ENCODE peak calls at places on chromosomes 1 and 21, in seven cellular contexts. One of them, this sample, is unnamed.

GRCh38 chr21:29102791-29103257 is 27.6 kb upstream of the MAP3K7CL start:
- DNase-seq in GM23338: no peak
- DNase-seq in keratinocyte: no peak
- DNase-seq in body of pancreas: no peak
- DNase-seq in heart right ventricle: no peak
- DNase-seq in colonic mucosa: no peak
- DNase-seq in RWPE1: no peak
- DNase-seq in this sample: no peak

GRCh38 chr1:29391362-29391880 is 155.1 kb downstream of the PTPRU start:
- DNase-seq in colonic mucosa: peak
- DNase-seq in body of pancreas: no peak
- DNase-seq in GM23338: no peak
- DNase-seq in RWPE1: no peak
- DNase-seq in keratinocyte: no peak
- DNase-seq in heart right ventricle: no peak
- DNase-seq in this sample: no peak

GRCh38 chr1:70468180-70468579 is 57.1 kb downstream of the CTH start:
- DNase-seq in RWPE1: no peak
- DNase-seq in GM23338: no peak
- DNase-seq in colonic mucosa: no peak
- DNase-seq in heart right ventricle: no peak
- DNase-seq in body of pancreas: no peak
- DNase-seq in keratinocyte: no peak
- DNase-seq in this sample: no peak

GRCh38 chr1:48560114-48560513 is 88.1 kb upstream of the SPATA6 start:
- DNase-seq in heart right ventricle: no peak
- DNase-seq in GM23338: no peak
- DNase-seq in RWPE1: no peak
- DNase-seq in colonic mucosa: no peak
- DNase-seq in keratinocyte: no peak
- DNase-seq in body of pancreas: no peak
- DNase-seq in this sample: no peak

GRCh38 chr1:111988743-111989453 is 570 bp downstream of the KCND3 start:
- DNase-seq in keratinocyte: no peak
- DNase-seq in RWPE1: no peak
- DNase-seq in body of pancreas: peak
- DNase-seq in heart right ventricle: no peak
- DNase-seq in colonic mucosa: peak
- DNase-seq in GM23338: peak
- DNase-seq in this sample: no peak

GRCh38 chr21:44478124-44478800 is 23.0 kb downstream of the LRRC3 start:
- DNase-seq in GM23338: no peak
- DNase-seq in heart right ventricle: no peak
- DNase-seq in body of pancreas: no peak
- DNase-seq in RWPE1: no peak
- DNase-seq in colonic mucosa: no peak
- DNase-seq in keratinocyte: no peak
- DNase-seq in this sample: no peak

GRCh38 chr21:37412603-37413360 is 46.2 kb downstream of the DYRK1A start:
- DNase-seq in colonic mucosa: no peak
- DNase-seq in heart right ventricle: no peak
- DNase-seq in keratinocyte: no peak
- DNase-seq in body of pancreas: no peak
- DNase-seq in GM23338: no peak
- DNase-seq in RWPE1: no peak
- DNase-seq in this sample: no peak

GRCh38 chr1:154736840-154737239 is 128.9 kb upstream of the ADAR start:
- DNase-seq in RWPE1: peak
- DNase-seq in GM23338: no peak
- DNase-seq in colonic mucosa: no peak
- DNase-seq in keratinocyte: no peak
- DNase-seq in body of pancreas: no peak
- DNase-seq in heart right ventricle: no peak
- DNase-seq in this sample: no peak

GRCh38 chr1:170836146-170836545 is 99.2 kb upstream of the MROH9 start:
- DNase-seq in colonic mucosa: no peak
- DNase-seq in keratinocyte: no peak
- DNase-seq in heart right ventricle: no peak
- DNase-seq in RWPE1: no peak
- DNase-seq in body of pancreas: no peak
- DNase-seq in GM23338: no peak
- DNase-seq in this sample: no peak

GRCh38 chr1:15757016-15757543 is 1.5 kb upstream of the FBLIM1 start:
- DNase-seq in RWPE1: no peak
- DNase-seq in body of pancreas: no peak
- DNase-seq in GM23338: no peak
- DNase-seq in colonic mucosa: no peak
- DNase-seq in heart right ventricle: no peak
- DNase-seq in keratinocyte: no peak
- DNase-seq in this sample: no peak

GRCh38 chr1:6911229-6911941 is 126.1 kb downstream of the CAMTA1 start:
- DNase-seq in heart right ventricle: no peak
- DNase-seq in GM23338: no peak
- DNase-seq in RWPE1: no peak
- DNase-seq in keratinocyte: no peak
- DNase-seq in body of pancreas: no peak
- DNase-seq in colonic mucosa: no peak
- DNase-seq in this sample: no peak

GRCh38 chr21:31630062-31630711 is 29.3 kb upstream of the SOD1 start:
- DNase-seq in GM23338: no peak
- DNase-seq in RWPE1: peak
- DNase-seq in heart right ventricle: no peak
- DNase-seq in body of pancreas: peak
- DNase-seq in colonic mucosa: no peak
- DNase-seq in keratinocyte: peak
- DNase-seq in this sample: peak

GRCh38 chr1:32240140-32240951 is 6.7 kb upstream of the FAM167B start:
- DNase-seq in GM23338: peak
- DNase-seq in body of pancreas: peak
- DNase-seq in keratinocyte: no peak
- DNase-seq in colonic mucosa: peak
- DNase-seq in RWPE1: peak
- DNase-seq in heart right ventricle: peak
- DNase-seq in this sample: peak

GRCh38 chr1:77234096-77234495 is 14.9 kb upstream of the PIGK start:
- DNase-seq in body of pancreas: no peak
- DNase-seq in colonic mucosa: no peak
- DNase-seq in RWPE1: no peak
- DNase-seq in heart right ventricle: no peak
- DNase-seq in GM23338: peak
- DNase-seq in keratinocyte: no peak
- DNase-seq in this sample: no peak

GRCh38 chr1:236982380-236982779 is 21.9 kb downstream of the MT1HL1 start:
- DNase-seq in keratinocyte: no peak
- DNase-seq in colonic mucosa: no peak
- DNase-seq in body of pancreas: no peak
- DNase-seq in RWPE1: no peak
- DNase-seq in GM23338: no peak
- DNase-seq in heart right ventricle: peak
- DNase-seq in this sample: no peak

GRCh38 chr21:45478115-45478801 is 64.0 kb downstream of the SLC19A1 start:
- DNase-seq in keratinocyte: no peak
- DNase-seq in heart right ventricle: peak
- DNase-seq in GM23338: peak
- DNase-seq in body of pancreas: peak
- DNase-seq in RWPE1: peak
- DNase-seq in colonic mucosa: peak
- DNase-seq in this sample: no peak

DNA sequence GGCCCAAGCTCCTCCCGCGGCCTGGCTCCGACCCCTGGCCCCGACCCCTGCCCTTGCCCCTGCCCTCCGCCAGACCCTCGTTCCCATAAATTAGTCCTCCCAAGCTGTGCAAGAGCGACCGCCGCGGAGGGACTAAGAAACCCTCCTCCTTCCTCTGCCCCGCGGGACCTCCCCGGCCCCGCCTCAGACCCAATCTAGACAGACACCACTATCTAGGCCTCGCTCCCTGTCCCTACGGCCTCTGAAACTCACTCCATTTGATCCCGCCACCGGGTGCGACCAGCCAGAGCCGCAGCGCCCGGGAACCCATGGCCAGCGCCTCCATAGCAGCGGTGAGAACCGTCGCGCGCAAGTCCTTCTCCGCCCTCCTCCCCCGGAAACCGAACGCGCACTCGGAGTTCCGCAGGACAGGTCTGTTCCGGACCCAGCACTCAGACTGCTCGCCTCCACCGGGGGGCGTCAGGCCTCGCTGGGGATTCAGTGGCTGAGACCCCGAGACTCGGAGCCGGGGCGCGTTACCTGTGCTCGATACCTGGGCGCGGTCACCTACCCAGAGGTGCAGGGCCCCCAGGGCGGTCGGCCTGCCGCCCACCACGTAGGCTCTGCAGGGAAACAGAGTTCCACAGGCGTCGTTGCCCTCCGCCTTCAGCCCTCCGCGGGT is at the start of gene MRPL39:
- DNase-seq in GM23338: peak
- DNase-seq in body of pancreas: peak
- DNase-seq in heart right ventricle: peak
- DNase-seq in RWPE1: peak
- DNase-seq in colonic mucosa: peak
- DNase-seq in keratinocyte: peak
- DNase-seq in this sample: peak
- TF ChIP-seq CTCF in GM23338: peak
- TF ChIP-seq CTCF in body of pancreas: peak
- TF ChIP-seq CTCF in heart right ventricle: peak
- TF ChIP-seq CTCF in RWPE1: peak
- TF ChIP-seq CTCF in colonic mucosa: peak
- TF ChIP-seq CTCF in keratinocyte: peak
- TF ChIP-seq CTCF in this sample: peak

GRCh38 chr1:94804442-94804837 is 15.7 kb upstream of the SLC44A3 start:
- DNase-seq in GM23338: no peak
- DNase-seq in keratinocyte: no peak
- DNase-seq in RWPE1: no peak
- DNase-seq in colonic mucosa: no peak
- DNase-seq in heart right ventricle: no peak
- DNase-seq in body of pancreas: no peak
- DNase-seq in this sample: no peak

GRCh38 chr1:94803517-94804441 is 16.4 kb upstream of the SLC44A3 start:
- DNase-seq in RWPE1: no peak
- DNase-seq in GM23338: no peak
- DNase-seq in heart right ventricle: peak
- DNase-seq in body of pancreas: peak
- DNase-seq in keratinocyte: no peak
- DNase-seq in colonic mucosa: peak
- DNase-seq in this sample: no peak

GRCh38 chr1:94799201-94799600 is 21.0 kb upstream of the SLC44A3 start:
- DNase-seq in keratinocyte: no peak
- DNase-seq in heart right ventricle: no peak
- DNase-seq in GM23338: no peak
- DNase-seq in colonic mucosa: no peak
- DNase-seq in RWPE1: no peak
- DNase-seq in body of pancreas: no peak
- DNase-seq in this sample: no peak

GRCh38 chr1:94803106-94803505 is 17.1 kb upstream of the SLC44A3 start:
- DNase-seq in heart right ventricle: no peak
- DNase-seq in RWPE1: no peak
- DNase-seq in colonic mucosa: no peak
- DNase-seq in GM23338: no peak
- DNase-seq in keratinocyte: no peak
- DNase-seq in body of pancreas: no peak
- DNase-seq in this sample: no peak

DNA sequence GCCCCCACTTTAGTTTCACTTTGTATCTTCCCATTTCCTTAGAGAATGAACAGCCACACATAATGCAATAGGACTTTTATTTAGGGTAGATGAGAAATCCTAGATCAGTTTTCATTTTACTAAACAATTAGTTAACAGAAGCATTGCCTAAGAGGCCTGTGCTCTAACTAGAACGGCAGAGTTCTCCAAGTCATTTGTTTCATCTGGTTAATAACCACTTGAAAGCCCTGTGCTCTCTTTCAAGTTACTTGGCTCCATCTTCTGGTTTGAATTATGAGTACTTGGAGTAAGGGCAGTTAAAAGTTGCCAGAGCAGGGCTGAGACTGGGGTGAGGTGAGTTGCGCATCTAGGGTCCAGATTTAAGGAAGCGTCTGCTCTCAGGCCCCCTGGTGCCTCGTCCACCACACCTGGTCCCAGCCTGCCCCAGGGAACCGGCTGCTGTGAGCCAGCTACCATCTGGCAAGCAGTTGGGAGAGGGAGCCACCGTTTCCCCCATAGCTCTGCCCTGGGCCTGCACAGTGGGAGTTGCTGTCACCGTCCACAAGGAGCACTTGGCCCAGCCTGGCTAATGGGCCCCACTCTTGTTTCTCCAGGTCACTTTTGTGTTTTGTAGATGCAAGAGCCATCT is 18.1 kb upstream of the SLC44A3 start:
- DNase-seq in RWPE1: peak
- DNase-seq in body of pancreas: peak
- DNase-seq in colonic mucosa: peak
- DNase-seq in keratinocyte: peak
- DNase-seq in heart right ventricle: peak
- DNase-seq in GM23338: peak
- DNase-seq in this sample: peak
- TF ChIP-seq CTCF in RWPE1: peak
- TF ChIP-seq CTCF in body of pancreas: peak
- TF ChIP-seq CTCF in colonic mucosa: peak
- TF ChIP-seq CTCF in keratinocyte: peak
- TF ChIP-seq CTCF in heart right ventricle: peak
- TF ChIP-seq CTCF in GM23338: peak
- TF ChIP-seq CTCF in this sample: peak

GRCh38 chr1:3226664-3227371 is 157.8 kb downstream of the PRDM16 start:
- DNase-seq in GM23338: peak
- DNase-seq in colonic mucosa: no peak
- DNase-seq in body of pancreas: no peak
- DNase-seq in heart right ventricle: no peak
- DNase-seq in keratinocyte: no peak
- DNase-seq in RWPE1: no peak
- DNase-seq in this sample: no peak
- TF ChIP-seq CTCF in GM23338: no peak
- TF ChIP-seq CTCF in colonic mucosa: no peak
- TF ChIP-seq CTCF in body of pancreas: no peak
- TF ChIP-seq CTCF in heart right ventricle: no peak
- TF ChIP-seq CTCF in keratinocyte: no peak
- TF ChIP-seq CTCF in RWPE1: no peak
- TF ChIP-seq CTCF in this sample: no peak

GRCh38 chr1:197800379-197801110 is 25.3 kb upstream of the DENND1B start:
- DNase-seq in body of pancreas: no peak
- DNase-seq in heart right ventricle: no peak
- DNase-seq in keratinocyte: no peak
- DNase-seq in colonic mucosa: no peak
- DNase-seq in RWPE1: no peak
- DNase-seq in GM23338: no peak
- DNase-seq in this sample: no peak
- TF ChIP-seq CTCF in body of pancreas: no peak
- TF ChIP-seq CTCF in heart right ventricle: no peak
- TF ChIP-seq CTCF in keratinocyte: no peak
- TF ChIP-seq CTCF in colonic mucosa: no peak
- TF ChIP-seq CTCF in RWPE1: no peak
- TF ChIP-seq CTCF in GM23338: no peak
- TF ChIP-seq CTCF in this sample: no peak

This sample was measured in Calu3.